ENCODE peak calls at places on chromosome 7, in eight cellular contexts. One of them, this sample, is unnamed.

GRCh38 chr7:106050002-106050742 is 61.9 kb downstream of the SYPL1 start:
- DNase-seq in iPS-NIHi11: no peak
- DNase-seq in right lobe of liver: no peak
- DNase-seq in mesenteric fat pad: no peak
- DNase-seq in glutamatergic neuron: no peak
- DNase-seq in substantia nigra: no peak
- DNase-seq in kidney epithelial cell: no peak
- DNase-seq in amygdala: no peak
- DNase-seq in this sample: no peak

GRCh38 chr7:15086882-15087281 is 184.3 kb upstream of the DGKB start:
- DNase-seq in substantia nigra: no peak
- DNase-seq in right lobe of liver: no peak
- DNase-seq in mesenteric fat pad: no peak
- DNase-seq in kidney epithelial cell: no peak
- DNase-seq in glutamatergic neuron: no peak
- DNase-seq in amygdala: no peak
- DNase-seq in iPS-NIHi11: no peak
- DNase-seq in this sample: no peak

GRCh38 chr7:19146699-19147098 is 1.5 kb upstream of the FERD3L start:
- DNase-seq in glutamatergic neuron: no peak
- DNase-seq in mesenteric fat pad: no peak
- DNase-seq in kidney epithelial cell: no peak
- DNase-seq in substantia nigra: no peak
- DNase-seq in amygdala: no peak
- DNase-seq in iPS-NIHi11: peak
- DNase-seq in right lobe of liver: no peak
- DNase-seq in this sample: no peak

GRCh38 chr7:330554-331230 is 40.7 kb downstream of the FOXL3 start:
- DNase-seq in amygdala: no peak
- DNase-seq in mesenteric fat pad: no peak
- DNase-seq in substantia nigra: no peak
- DNase-seq in right lobe of liver: no peak
- DNase-seq in glutamatergic neuron: no peak
- DNase-seq in iPS-NIHi11: no peak
- DNase-seq in kidney epithelial cell: no peak
- DNase-seq in this sample: no peak

GRCh38 chr7:128309921-128310320 is 33.8 kb downstream of the RBM28 start:
- DNase-seq in substantia nigra: no peak
- DNase-seq in glutamatergic neuron: no peak
- DNase-seq in right lobe of liver: no peak
- DNase-seq in mesenteric fat pad: no peak
- DNase-seq in kidney epithelial cell: no peak
- DNase-seq in amygdala: no peak
- DNase-seq in iPS-NIHi11: no peak
- DNase-seq in this sample: no peak

GRCh38 chr7:84236398-84236797 is 41.8 kb upstream of the SEMA3A start:
- DNase-seq in kidney epithelial cell: no peak
- DNase-seq in right lobe of liver: no peak
- DNase-seq in mesenteric fat pad: no peak
- DNase-seq in iPS-NIHi11: no peak
- DNase-seq in amygdala: no peak
- DNase-seq in substantia nigra: no peak
- DNase-seq in glutamatergic neuron: no peak
- DNase-seq in this sample: no peak

GRCh38 chr7:101390901-101391301 is 28.2 kb downstream of the COL26A1 start:
- DNase-seq in iPS-NIHi11: peak
- DNase-seq in amygdala: no peak
- DNase-seq in mesenteric fat pad: no peak
- DNase-seq in kidney epithelial cell: no peak
- DNase-seq in right lobe of liver: peak
- DNase-seq in substantia nigra: no peak
- DNase-seq in glutamatergic neuron: peak
- DNase-seq in this sample: no peak

GRCh38 chr7:825386-825785 is 6.9 kb upstream of the SUN1 start:
- DNase-seq in kidney epithelial cell: no peak
- DNase-seq in right lobe of liver: no peak
- DNase-seq in glutamatergic neuron: no peak
- DNase-seq in amygdala: no peak
- DNase-seq in substantia nigra: no peak
- DNase-seq in mesenteric fat pad: no peak
- DNase-seq in iPS-NIHi11: no peak
- DNase-seq in this sample: no peak

GRCh38 chr7:90988523-90988922 is 275.7 kb upstream of the FZD1 start:
- DNase-seq in amygdala: no peak
- DNase-seq in right lobe of liver: no peak
- DNase-seq in iPS-NIHi11: no peak
- DNase-seq in glutamatergic neuron: peak
- DNase-seq in kidney epithelial cell: no peak
- DNase-seq in mesenteric fat pad: no peak
- DNase-seq in substantia nigra: no peak
- DNase-seq in this sample: no peak

GRCh38 chr7:148380581-148381419 is 209.8 kb upstream of the C7orf33 start:
- DNase-seq in glutamatergic neuron: no peak
- DNase-seq in iPS-NIHi11: no peak
- DNase-seq in kidney epithelial cell: no peak
- DNase-seq in amygdala: no peak
- DNase-seq in substantia nigra: no peak
- DNase-seq in mesenteric fat pad: no peak
- DNase-seq in right lobe of liver: peak
- DNase-seq in this sample: no peak

GRCh38 chr7:29879609-29880008 is 73.3 kb downstream of the WIPF3 start:
- DNase-seq in right lobe of liver: no peak
- DNase-seq in glutamatergic neuron: no peak
- DNase-seq in kidney epithelial cell: no peak
- DNase-seq in iPS-NIHi11: no peak
- DNase-seq in mesenteric fat pad: no peak
- DNase-seq in amygdala: no peak
- DNase-seq in substantia nigra: no peak
- DNase-seq in this sample: no peak

GRCh38 chr7:107394831-107395230 is 75.0 kb upstream of the GPR22 start:
- DNase-seq in substantia nigra: no peak
- DNase-seq in iPS-NIHi11: no peak
- DNase-seq in mesenteric fat pad: no peak
- DNase-seq in amygdala: no peak
- DNase-seq in glutamatergic neuron: no peak
- DNase-seq in kidney epithelial cell: no peak
- DNase-seq in right lobe of liver: no peak
- DNase-seq in this sample: no peak

GRCh38 chr7:71486414-71486813 is 354.5 kb downstream of the GALNT17 start:
- DNase-seq in kidney epithelial cell: no peak
- DNase-seq in mesenteric fat pad: no peak
- DNase-seq in glutamatergic neuron: no peak
- DNase-seq in iPS-NIHi11: no peak
- DNase-seq in substantia nigra: no peak
- DNase-seq in right lobe of liver: no peak
- DNase-seq in amygdala: no peak
- DNase-seq in this sample: no peak